ENCODE peak calls at places on chromosomes 13 and 19, in four cellular contexts. Z is ascending aorta, M is Caco-2, J is mammary epithelial cell. V is an unnamed sample.

GRCh38 chr19:45376045-45376724 is 5.8 kb upstream of the ERCC2 start:
- DNase-seq in Z (no peak), M (peak; percentile 93), J (peak; percentile 53), V (peak; percentile 91)

GRCh38 chr19:29886535-29886934 is 55.5 kb upstream of the URI1 start:
- DNase-seq in Z (no peak), M (no peak), J (no peak), V (no peak)

GRCh38 chr13:40306817-40307216 is 359.6 kb downstream of the FOXO1 start:
- DNase-seq in Z (no peak), M (no peak), J (peak; percentile 56), V (no peak)

GRCh38 chr13:29465741-29466293 is 129.7 kb downstream of the SLC7A1 start:
- DNase-seq in Z (no peak), M (no peak), J (peak; percentile 80), V (no peak)

GRCh38 chr19:34494601-34495000 is 13.0 kb downstream of the WTIP start:
- DNase-seq in Z (no peak), M (no peak), J (no peak), V (no peak)

GRCh38 chr13:41054919-41055619 is 6.2 kb upstream of the WBP4 start:
- DNase-seq in Z (no peak), M (no peak), J (no peak), V (no peak)

GRCh38 chr13:59487883-59488282 is 675.8 kb downstream of the DIAPH3 start:
- DNase-seq in Z (no peak), M (no peak), J (no peak), V (no peak)

GRCh38 chr13:101846701-101847100 is 394.2 kb downstream of the ITGBL1 start:
- DNase-seq in Z (no peak), M (no peak), J (no peak), V (no peak)

GRCh38 chr19:50268501-50268900 is 60.7 kb downstream of the KCNC3 start:
- DNase-seq in Z (no peak), M (no peak), J (no peak), V (no peak)

GRCh38 chr13:24065172-24065571 is 95.3 kb upstream of the SPATA13 start:
- DNase-seq in Z (no peak), M (no peak), J (no peak), V (no peak)

GRCh38 chr13:79810671-79811070 is 329.7 kb downstream of the NDFIP2 start:
- DNase-seq in Z (no peak), M (peak; percentile 74), J (peak; percentile 22), V (peak; percentile 29)

GRCh38 chr13:40780822-40781401 is 8.5 kb upstream of the SLC25A15 start:
- DNase-seq in Z (no peak), M (no peak), J (no peak), V (no peak)

GRCh38 chr13:43057653-43058317 is 34.4 kb downstream of the DNAJC15 start:
- DNase-seq in Z (no peak), M (no peak), J (no peak), V (peak; percentile 11)

GRCh38 chr19:29665826-29666633 is 769 bp downstream of the PLEKHF1 start:
- DNase-seq in Z (peak; percentile 35), M (no peak), J (peak; percentile 68), V (no peak)

GRCh38 chr13:44273991-44274810 is 99.4 kb upstream of the SERP2 start:
- DNase-seq in Z (no peak), M (no peak), J (no peak), V (peak; percentile 39)

GRCh38 chr19:14519860-14520407 is 1.7 kb upstream of the DNAJB1 start:
- DNase-seq in Z (no peak), M (no peak), J (peak; percentile 98), V (no peak)

GRCh38 chr19:2312819-2313501 is 5.0 kb upstream of the LINGO3 start:
- DNase-seq in Z (no peak), M (no peak), J (no peak), V (no peak)

GRCh38 chr19:21850636-21851255 is 14.8 kb upstream of the ZNF43 start:
- DNase-seq in Z (no peak), M (no peak), J (no peak), V (no peak)

GRCh38 chr13:43805071-43805468 is 18.3 kb upstream of the ENOX1 start:
- DNase-seq in Z (no peak), M (no peak), J (peak; percentile 99), V (no peak)

GRCh38 chr13:95660981-95661581 is 15.9 kb upstream of the DNAJC3 start:
- DNase-seq in Z (no peak), M (no peak), J (peak; percentile 24), V (no peak)

GRCh38 chr19:51036519-51036918 is 1.7 kb upstream of the KLK12 start:
- DNase-seq in Z (no peak), M (no peak), J (no peak), V (no peak)

DNA sequence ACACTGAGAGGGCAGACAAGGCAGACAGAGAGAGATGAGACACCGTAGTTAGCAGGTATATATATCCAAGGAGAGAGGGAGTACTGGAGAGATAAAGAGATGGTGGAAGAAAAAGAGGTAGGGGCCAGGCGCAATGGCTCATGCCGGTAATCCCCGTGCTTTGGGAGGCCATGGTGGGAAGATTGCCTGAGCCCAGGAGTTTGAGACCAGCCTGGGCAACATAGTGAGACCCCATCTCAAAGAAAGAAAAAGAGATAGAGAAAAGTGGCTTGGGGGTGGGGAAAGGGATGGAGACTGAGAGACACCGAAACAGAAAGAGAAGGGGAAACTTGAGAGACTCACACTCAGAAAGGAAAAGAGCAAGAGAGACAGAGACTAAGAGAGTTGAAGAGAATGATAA is 2.5 kb downstream of the RAB4B start:
- DNase-seq in Z (no peak), M (no peak), J (no peak), V (no peak)
- H3K4me3 ChIP-seq in Z (no peak overlapping the region), M (no peak overlapping the region), J (no peak overlapping the region), V (no peak overlapping the region)

GRCh38 chr19:19113040-19113541 is 25.2 kb downstream of the TMEM161A start:
- DNase-seq in Z (no peak), M (no peak), J (no peak), V (no peak)
- TF ChIP-seq CTCF in Z (no peak), M (no peak), J (no peak), V (no peak)

DNA sequence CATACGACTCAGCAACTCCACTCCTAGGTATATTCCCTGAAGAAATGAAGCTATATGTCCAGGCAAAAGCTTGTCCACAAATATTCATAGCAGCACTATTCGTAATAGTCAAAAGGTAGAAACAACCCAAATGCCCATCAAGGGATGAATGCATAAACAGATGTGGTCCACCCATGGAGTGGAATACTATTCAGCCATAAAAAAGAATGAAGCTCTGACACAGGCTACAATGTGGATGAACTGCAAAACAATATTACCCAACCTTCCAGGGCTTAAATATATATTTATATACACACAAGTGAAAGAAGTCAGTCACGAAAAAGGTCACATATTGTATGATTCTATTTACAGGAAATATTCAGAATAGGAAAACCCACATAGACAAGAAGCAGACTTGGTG is 19.7 kb downstream of the RFX2 start:
- DNase-seq in Z (no peak), M (no peak), J (no peak), V (no peak)
- H3K4me3 ChIP-seq in Z (no peak overlapping the region), M (no peak overlapping the region), J (no peak overlapping the region), V (no peak overlapping the region)

GRCh38 chr13:99178636-99179035 is 22.0 kb upstream of the UBAC2 start:
- DNase-seq in Z (no peak), M (no peak), J (no peak), V (no peak)

GRCh38 chr13:99173606-99174005 is 27.0 kb upstream of the UBAC2 start:
- DNase-seq in Z (no peak), M (no peak), J (no peak), V (no peak)

GRCh38 chr13:99174533-99175100 is 26.0 kb upstream of the UBAC2 start:
- DNase-seq in Z (no peak), M (no peak), J (no peak), V (no peak)

GRCh38 chr13:99179460-99179859 is 21.2 kb upstream of the UBAC2 start:
- DNase-seq in Z (no peak), M (no peak), J (no peak), V (no peak)

DNA sequence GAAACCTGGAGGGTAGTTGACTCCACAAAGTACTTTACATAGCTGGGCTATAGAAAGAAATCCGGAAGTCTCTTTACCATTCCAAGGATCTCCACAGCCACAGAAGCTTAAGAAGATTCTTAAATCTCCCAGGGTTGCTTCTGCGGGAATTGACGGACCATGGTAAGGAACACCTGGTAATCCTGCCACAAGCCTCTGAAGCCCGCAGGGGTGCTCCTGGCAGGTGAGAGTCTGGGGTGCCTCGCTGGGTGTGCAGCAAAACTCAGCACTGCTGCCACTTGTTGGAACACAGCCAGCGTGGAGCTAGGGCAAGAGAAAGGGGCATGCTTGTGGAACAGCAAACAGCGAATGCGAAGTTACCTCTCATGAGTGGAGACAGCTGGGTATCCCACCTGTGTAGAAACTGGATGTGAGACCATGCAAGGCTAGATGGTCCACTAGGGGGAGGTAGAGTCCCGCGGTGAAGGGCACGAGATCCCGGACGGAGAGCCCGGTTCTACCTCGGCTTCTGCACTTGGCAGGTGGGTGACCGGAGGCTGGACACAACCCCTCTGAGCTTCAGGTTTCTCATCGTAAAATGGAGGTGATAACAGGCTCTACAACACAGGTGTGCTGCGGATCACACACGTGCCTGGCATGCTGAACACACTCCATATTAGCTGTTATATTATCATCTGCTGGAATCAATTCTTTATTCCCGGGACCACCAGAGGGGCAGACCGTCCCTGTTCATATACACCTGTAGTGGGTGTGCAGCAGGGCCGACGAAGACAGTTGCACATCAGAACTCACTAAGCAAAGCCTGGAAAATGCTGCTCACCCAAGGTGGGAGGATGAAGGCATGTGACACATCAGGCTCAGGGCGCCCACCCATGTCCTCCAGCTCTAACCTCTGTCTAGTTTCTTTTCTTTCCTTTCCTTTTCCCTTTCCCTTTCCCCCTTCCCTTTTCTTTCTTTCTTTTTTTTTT is 24.1 kb upstream of the UBAC2 start:
- DNase-seq in Z (no peak), M (peak; percentile 83), J (peak; percentile 44), V (no peak)
- TF ChIP-seq CTCF in Z (peak; percentile 83), M (peak; percentile 96), J (peak; percentile 97), V (peak; percentile 98)

GRCh38 chr13:111068009-111068350 is 47.1 kb upstream of the ARHGEF7 start:
- DNase-seq in Z (no peak), M (no peak), J (no peak), V (no peak)
- H3K4me3 ChIP-seq in Z (no peak overlapping the region), M (no peak overlapping the region), J (no peak overlapping the region), V (no peak overlapping the region)

DNA sequence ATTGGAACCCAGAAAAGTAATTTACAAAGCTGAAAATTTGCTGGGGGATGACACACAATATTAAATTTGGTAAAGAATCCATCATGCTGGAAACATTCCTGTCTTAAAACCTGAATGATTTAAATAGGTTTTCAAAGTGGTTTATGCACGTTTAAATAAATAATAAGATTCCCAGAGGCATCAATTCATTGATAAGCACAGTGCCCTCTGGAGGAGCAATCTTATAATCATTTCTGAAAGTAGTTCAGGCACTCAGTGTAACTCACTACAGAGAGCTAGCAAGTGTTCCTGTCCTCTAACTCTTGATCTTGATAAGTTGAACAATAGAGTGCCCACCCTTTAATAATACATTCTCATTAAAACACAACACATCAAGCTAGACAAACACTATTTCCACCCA is 43.5 kb upstream of the SHISA2 start:
- DNase-seq in Z (no peak), M (no peak), J (no peak), V (no peak)
- TF ChIP-seq CTCF in Z (no peak), M (no peak), J (peak; percentile 10), V (no peak)

V was measured in AG09309.